ENCODE peak calls at places on chromosome 12, in seven cellular contexts. One of them, this sample, is unnamed.

GRCh38 chr12:1740161-1740948 is 49.5 kb downstream of the ADIPOR2 start:
- DNase-seq in tibial artery: no peak
- DNase-seq in left ventricle myocardium inferior: no peak
- DNase-seq in GM23248: no peak
- DNase-seq in NT2/D1: no peak
- DNase-seq in fibroblast of lung: no peak
- DNase-seq in astrocyte of the spinal cord: no peak
- DNase-seq in this sample: no peak

GRCh38 chr12:102958073-102958829 is 777 bp downstream of the ASCL1 start:
- DNase-seq in tibial artery: no peak
- DNase-seq in left ventricle myocardium inferior: no peak
- DNase-seq in astrocyte of the spinal cord: peak
- DNase-seq in fibroblast of lung: peak
- DNase-seq in GM23248: peak
- DNase-seq in NT2/D1: no peak
- DNase-seq in this sample: peak

GRCh38 chr12:124512667-124513296 is 54.6 kb downstream of the NCOR2 start:
- DNase-seq in tibial artery: peak
- DNase-seq in fibroblast of lung: peak
- DNase-seq in GM23248: peak
- DNase-seq in NT2/D1: peak
- DNase-seq in astrocyte of the spinal cord: peak
- DNase-seq in left ventricle myocardium inferior: peak
- DNase-seq in this sample: no peak

GRCh38 chr12:81022531-81022930 is 55.3 kb upstream of the ACSS3 start:
- DNase-seq in tibial artery: no peak
- DNase-seq in fibroblast of lung: peak
- DNase-seq in GM23248: peak
- DNase-seq in left ventricle myocardium inferior: no peak
- DNase-seq in astrocyte of the spinal cord: peak
- DNase-seq in NT2/D1: no peak
- DNase-seq in this sample: no peak

GRCh38 chr12:49092086-49092815 is 2.4 kb downstream of the DHH start:
- DNase-seq in tibial artery: no peak
- DNase-seq in NT2/D1: peak
- DNase-seq in left ventricle myocardium inferior: peak
- DNase-seq in fibroblast of lung: no peak
- DNase-seq in astrocyte of the spinal cord: peak
- DNase-seq in GM23248: peak
- DNase-seq in this sample: no peak

GRCh38 chr12:90331262-90331661 is 622.6 kb upstream of the ATP2B1 start:
- DNase-seq in GM23248: no peak
- DNase-seq in tibial artery: no peak
- DNase-seq in NT2/D1: no peak
- DNase-seq in fibroblast of lung: peak
- DNase-seq in left ventricle myocardium inferior: peak
- DNase-seq in astrocyte of the spinal cord: peak
- DNase-seq in this sample: no peak

GRCh38 chr12:79527498-79527897 is 163.3 kb downstream of the PAWR start:
- DNase-seq in tibial artery: no peak
- DNase-seq in NT2/D1: no peak
- DNase-seq in fibroblast of lung: no peak
- DNase-seq in left ventricle myocardium inferior: no peak
- DNase-seq in GM23248: peak
- DNase-seq in astrocyte of the spinal cord: peak
- DNase-seq in this sample: no peak

GRCh38 chr12:50057000-50057841 is at the start of gene ASIC1:
- DNase-seq in left ventricle myocardium inferior: peak
- DNase-seq in tibial artery: peak
- DNase-seq in fibroblast of lung: peak
- DNase-seq in NT2/D1: no peak
- DNase-seq in GM23248: peak
- DNase-seq in astrocyte of the spinal cord: peak
- DNase-seq in this sample: peak

GRCh38 chr12:113333111-113333750 is 1.7 kb downstream of the SLC8B1 start:
- DNase-seq in GM23248: no peak
- DNase-seq in NT2/D1: no peak
- DNase-seq in left ventricle myocardium inferior: no peak
- DNase-seq in tibial artery: no peak
- DNase-seq in astrocyte of the spinal cord: no peak
- DNase-seq in fibroblast of lung: no peak
- DNase-seq in this sample: no peak

GRCh38 chr12:83016226-83016835 is 329.6 kb downstream of the TMTC2 start:
- DNase-seq in fibroblast of lung: peak
- DNase-seq in tibial artery: no peak
- DNase-seq in left ventricle myocardium inferior: no peak
- DNase-seq in astrocyte of the spinal cord: peak
- DNase-seq in NT2/D1: no peak
- DNase-seq in GM23248: peak
- DNase-seq in this sample: peak
- H3K4me3 ChIP-seq in fibroblast of lung: peak
- H3K4me3 ChIP-seq in tibial artery: no peak
- H3K4me3 ChIP-seq in left ventricle myocardium inferior: peak
- H3K4me3 ChIP-seq in astrocyte of the spinal cord: peak
- H3K4me3 ChIP-seq in NT2/D1: no peak
- H3K4me3 ChIP-seq in GM23248: peak
- H3K4me3 ChIP-seq in this sample: no peak

DNA sequence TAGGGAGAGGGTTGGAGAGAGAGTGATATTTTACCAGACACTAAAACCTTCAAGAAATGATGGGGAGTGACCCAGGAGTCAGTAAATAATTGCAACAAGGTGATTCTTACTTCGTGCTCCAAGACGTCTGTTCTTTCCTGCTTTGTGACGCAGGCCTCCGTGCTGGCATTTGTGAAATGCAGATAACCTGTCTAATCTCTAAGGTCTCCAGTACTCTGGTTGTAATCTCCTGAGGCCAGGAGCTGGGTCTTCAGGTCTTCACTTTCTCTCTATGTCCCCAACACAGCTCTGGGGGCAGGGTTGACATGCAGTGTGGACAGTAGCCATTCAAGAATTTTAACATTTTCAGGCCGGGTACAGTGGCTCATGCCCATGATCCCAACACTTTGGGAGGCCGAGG is 53.1 kb downstream of the CD9 start:
- DNase-seq in left ventricle myocardium inferior: no peak
- DNase-seq in fibroblast of lung: no peak
- DNase-seq in GM23248: no peak
- DNase-seq in NT2/D1: no peak
- DNase-seq in tibial artery: no peak
- DNase-seq in astrocyte of the spinal cord: no peak
- DNase-seq in this sample: peak
- H3K4me3 ChIP-seq in left ventricle myocardium inferior: no peak
- H3K4me3 ChIP-seq in fibroblast of lung: no peak
- H3K4me3 ChIP-seq in GM23248: no peak
- H3K4me3 ChIP-seq in NT2/D1: no peak
- H3K4me3 ChIP-seq in tibial artery: no peak
- H3K4me3 ChIP-seq in astrocyte of the spinal cord: no peak
- H3K4me3 ChIP-seq in this sample: no peak

DNA sequence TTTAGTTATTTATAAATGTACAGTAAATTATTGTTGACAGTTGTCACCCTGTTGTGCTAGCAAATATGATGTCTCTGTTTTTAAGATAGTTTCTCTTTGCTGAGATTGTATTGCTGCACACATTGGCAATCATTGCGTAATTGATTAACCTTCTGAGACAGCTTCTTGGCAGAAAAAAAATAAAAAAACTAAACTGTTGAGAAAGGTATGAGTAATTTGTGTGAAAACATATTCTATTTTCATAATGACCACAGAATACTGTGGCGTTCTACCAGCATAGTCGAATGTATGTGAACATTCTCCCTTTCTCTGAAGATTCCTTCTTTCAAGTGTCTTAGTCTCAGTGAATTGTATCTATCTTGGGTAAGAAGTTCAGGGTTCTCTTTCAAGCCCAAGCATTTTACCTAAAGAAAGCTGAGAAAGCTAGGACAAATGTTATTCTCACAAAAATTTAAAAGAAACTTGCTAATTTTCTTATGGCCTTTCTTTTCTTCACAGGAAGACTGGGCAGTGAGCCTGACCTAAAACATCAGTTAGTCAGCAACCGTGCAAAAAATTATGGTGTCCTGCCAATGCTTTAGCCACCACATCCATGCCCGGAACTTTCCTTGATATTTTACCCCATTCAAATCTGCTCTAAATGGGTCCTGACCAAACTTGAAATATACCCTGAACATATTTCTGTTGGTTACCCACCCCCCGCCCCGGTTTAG is 69.0 kb upstream of the REP15 start:
- DNase-seq in fibroblast of lung: peak
- DNase-seq in GM23248: peak
- DNase-seq in tibial artery: peak
- DNase-seq in astrocyte of the spinal cord: peak
- DNase-seq in NT2/D1: no peak
- DNase-seq in left ventricle myocardium inferior: no peak
- DNase-seq in this sample: no peak
- H3K4me3 ChIP-seq in fibroblast of lung: peak
- H3K4me3 ChIP-seq in GM23248: peak
- H3K4me3 ChIP-seq in tibial artery: no peak
- H3K4me3 ChIP-seq in astrocyte of the spinal cord: no peak
- H3K4me3 ChIP-seq in NT2/D1: no peak
- H3K4me3 ChIP-seq in left ventricle myocardium inferior: no peak
- H3K4me3 ChIP-seq in this sample: no peak

GRCh38 chr12:89016970-89017778 is 335.1 kb downstream of the DUSP6 start:
- DNase-seq in astrocyte of the spinal cord: peak
- DNase-seq in GM23248: peak
- DNase-seq in left ventricle myocardium inferior: peak
- DNase-seq in fibroblast of lung: peak
- DNase-seq in NT2/D1: peak
- DNase-seq in tibial artery: no peak
- DNase-seq in this sample: peak
- H3K4me3 ChIP-seq in astrocyte of the spinal cord: peak
- H3K4me3 ChIP-seq in GM23248: peak
- H3K4me3 ChIP-seq in left ventricle myocardium inferior: peak
- H3K4me3 ChIP-seq in fibroblast of lung: peak
- H3K4me3 ChIP-seq in NT2/D1: no peak
- H3K4me3 ChIP-seq in tibial artery: no peak
- H3K4me3 ChIP-seq in this sample: no peak

DNA sequence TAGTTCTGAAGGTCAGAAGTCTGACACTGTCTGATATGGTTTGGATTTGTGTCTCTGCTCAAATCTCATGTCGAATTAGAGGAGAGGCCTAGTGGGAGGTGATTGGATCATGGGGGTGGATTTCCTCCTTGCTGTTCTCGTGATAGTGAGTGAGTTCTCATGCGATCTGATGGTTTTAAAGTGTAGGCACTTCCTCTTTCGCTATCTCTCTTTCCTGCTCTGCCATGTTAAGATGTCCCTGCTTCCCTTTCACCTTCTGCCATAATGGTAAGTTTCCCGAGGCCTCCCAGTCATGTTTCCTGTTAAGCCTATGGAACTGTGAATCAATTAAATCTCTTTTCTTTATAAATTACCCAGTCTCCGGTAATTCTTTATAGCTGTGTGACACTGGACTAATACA is 84.1 kb upstream of the TMTC1 start:
- DNase-seq in astrocyte of the spinal cord: no peak
- DNase-seq in fibroblast of lung: no peak
- DNase-seq in tibial artery: no peak
- DNase-seq in NT2/D1: no peak
- DNase-seq in left ventricle myocardium inferior: no peak
- DNase-seq in GM23248: no peak
- DNase-seq in this sample: no peak
- H3K4me3 ChIP-seq in astrocyte of the spinal cord: no peak
- H3K4me3 ChIP-seq in fibroblast of lung: no peak
- H3K4me3 ChIP-seq in tibial artery: no peak
- H3K4me3 ChIP-seq in NT2/D1: no peak
- H3K4me3 ChIP-seq in left ventricle myocardium inferior: no peak
- H3K4me3 ChIP-seq in GM23248: no peak
- H3K4me3 ChIP-seq in this sample: no peak

This sample was measured in trophoblast cell.